ENCODE peak calls at places on chromosomes 1 and 21, in five cellular contexts. J is HEK293T, H is NT2/D1, Q is GM12878, C is HepG2. E is an unnamed sample.

GRCh38 chr1:181630398-181630797 is 147.1 kb downstream of the CACNA1E start:
- DNase-seq in H (no peak), J (no peak), Q (no peak), C (no peak), E (no peak)

GRCh38 chr1:2269922-2270259 is 41.8 kb downstream of the SKI start:
- DNase-seq in H (no peak), C (no peak), J (no peak), Q (no peak), E (no peak)

GRCh38 chr1:32702599-32703478 is at the start of gene SYNC:
- DNase-seq in J (peak), H (no peak), C (no peak), Q (no peak), E (no peak)

GRCh38 chr1:228009828-228010775 is 3.3 kb downstream of the WNT3A start:
- DNase-seq in Q (peak), J (peak), C (no peak), H (no peak), E (no peak)

GRCh38 chr1:86779308-86780191 is 75.2 kb downstream of the SH3GLB1 start:
- DNase-seq in J (no peak), C (no peak), H (no peak), Q (no peak), E (no peak)

GRCh38 chr1:234600418-234601216 is 9.4 kb downstream of the IRF2BP2 start:
- DNase-seq in C (peak), H (no peak), J (no peak), Q (no peak), E (no peak)

GRCh38 chr1:58528518-58528917 is 18.0 kb downstream of the OMA1 start:
- DNase-seq in C (no peak), J (no peak), H (no peak), Q (no peak), E (no peak)

GRCh38 chr1:217109928-217110327 is 386.7 kb upstream of the ESRRG start:
- DNase-seq in C (no peak), H (no peak), J (no peak), Q (no peak), E (no peak)

GRCh38 chr1:212166296-212167039 is 118.7 kb upstream of the PPP2R5A start:
- DNase-seq in C (no peak), H (no peak), J (no peak), Q (no peak), E (no peak)

GRCh38 chr1:158180741-158181576 is at the start of gene CD1D:
- DNase-seq in H (peak), C (no peak), J (peak), Q (no peak), E (peak)

GRCh38 chr1:47104816-47105215 is 32.4 kb upstream of the CYP4A22 start:
- DNase-seq in H (no peak), C (no peak), Q (no peak), J (no peak), E (no peak)

GRCh38 chr1:229029644-229030235 is 241.2 kb upstream of the RAB4A start:
- DNase-seq in Q (no peak), J (no peak), H (no peak), C (no peak), E (no peak)

GRCh38 chr1:193019442-193020026 is 39.6 kb downstream of the UCHL5 start:
- DNase-seq in C (peak), J (no peak), Q (no peak), H (peak), E (no peak)

GRCh38 chr1:32028746-32029145 is 15.1 kb downstream of the KHDRBS1 start:
- DNase-seq in J (no peak), H (no peak), Q (no peak), C (no peak), E (no peak)

GRCh38 chr1:13832100-13832499 is 132.1 kb downstream of the PRDM2 start:
- DNase-seq in H (no peak), Q (no peak), C (no peak), J (no peak), E (no peak)

GRCh38 chr21:37087188-37087587 is 14.1 kb downstream of the TTC3 start:
- DNase-seq in Q (no peak), J (peak), H (no peak), C (no peak), E (no peak)

GRCh38 chr1:204842892-204843291 is 27.8 kb upstream of the NFASC start:
- DNase-seq in J (no peak), H (no peak), C (no peak), Q (no peak), E (no peak)

GRCh38 chr1:42741706-42742105 is 1.7 kb upstream of the CLDN19 start:
- DNase-seq in H (no peak), Q (no peak), C (no peak), J (no peak), E (no peak)

GRCh38 chr1:198346178-198346577 is 189.4 kb downstream of the NEK7 start:
- DNase-seq in H (no peak), C (no peak), J (no peak), Q (no peak), E (no peak)

GRCh38 chr21:41375875-41376274 is 14.0 kb downstream of the MX2 start:
- DNase-seq in J (no peak), H (no peak), Q (no peak), C (no peak), E (no peak)

GRCh38 chr21:33755354-33755753 is 113.1 kb downstream of the ITSN1 start:
- DNase-seq in J (no peak), C (no peak), H (no peak), Q (no peak), E (no peak)

GRCh38 chr1:208101661-208102431 is 142.3 kb downstream of the PLXNA2 start:
- DNase-seq in C (peak), J (no peak), H (no peak), Q (no peak), E (no peak)

GRCh38 chr1:36134805-36135339 is 9.8 kb upstream of the COL8A2 start:
- DNase-seq in H (peak), Q (no peak), J (peak), C (peak), E (no peak)

GRCh38 chr1:156379420-156380165 is 10.6 kb downstream of the RHBG start:
- DNase-seq in J (peak), H (peak), Q (no peak), C (no peak), E (no peak)

GRCh38 chr1:203559523-203559922 is 65.6 kb downstream of the OPTC start:
- DNase-seq in C (no peak), J (no peak), Q (no peak), H (no peak), E (no peak)

GRCh38 chr1:168879906-168880734 is 151.1 kb upstream of the DPT start:
- DNase-seq in C (no peak), H (no peak), Q (no peak), J (no peak), E (no peak)

GRCh38 chr1:55781944-55782482 is 566.8 kb upstream of the USP24 start:
- DNase-seq in Q (no peak), C (no peak), H (no peak), J (no peak), E (no peak)

GRCh38 chr21:42156690-42157605 is 62.0 kb upstream of the ABCG1 start:
- DNase-seq in Q (no peak), C (no peak), J (no peak), H (no peak), E (no peak)

GRCh38 chr1:18217398-18218043 is 109.9 kb downstream of the IGSF21 start:
- DNase-seq in J (peak), H (no peak), C (peak), Q (no peak), E (peak)

GRCh38 chr1:213014642-213015041 is 1.0 kb downstream of the ANGEL2 start:
- DNase-seq in Q (no peak), C (peak), J (no peak), H (no peak), E (no peak)

GRCh38 chr21:42834730-42835191 is 44.6 kb downstream of the WDR4 start:
- DNase-seq in Q (no peak), C (no peak), H (no peak), J (no peak), E (peak)

GRCh38 chr1:13766906-13767564 is 67.0 kb downstream of the PRDM2 start:
- DNase-seq in Q (no peak), J (no peak), H (no peak), C (no peak), E (no peak)

GRCh38 chr1:47561523-47562007 is 123.7 kb downstream of the FOXD2 start:
- DNase-seq in Q (no peak), H (no peak), J (no peak), C (no peak), E (no peak)

GRCh38 chr21:26941436-26941835 is 25.5 kb downstream of the ADAMTS5 start:
- DNase-seq in C (no peak), H (no peak), J (no peak), Q (no peak), E (no peak)

GRCh38 chr1:45123358-45123757 is 83.0 kb downstream of the ZSWIM5 start:
- DNase-seq in C (no peak), J (no peak), Q (no peak), H (no peak), E (no peak)

GRCh38 chr21:15059397-15059796 is 5.4 kb downstream of the NRIP1 start:
- DNase-seq in C (no peak), H (no peak), J (no peak), Q (no peak), E (no peak)

GRCh38 chr1:40153073-40153770 is 8.0 kb upstream of the RLF start:
- DNase-seq in J (peak), H (peak), C (peak), Q (peak), E (no peak)

GRCh38 chr1:199173356-199173755 is 534.5 kb downstream of the PTPRC start:
- DNase-seq in Q (peak), C (no peak), J (no peak), H (no peak), E (no peak)

GRCh38 chr1:204455063-204455830 is 39.4 kb downstream of the PIK3C2B start:
- DNase-seq in C (no peak), Q (no peak), H (peak), J (no peak), E (peak)

GRCh38 chr1:171441278-171441677 is 44.1 kb upstream of the PRRC2C start:
- DNase-seq in C (no peak), H (no peak), Q (no peak), J (no peak), E (no peak)

GRCh38 chr1:171446396-171446795 is 38.9 kb upstream of the PRRC2C start:
- DNase-seq in J (no peak), Q (no peak), C (no peak), H (no peak), E (no peak)
- TF ChIP-seq SUZ12 in J (no peak), Q (no peak), C (no peak), H (no peak), E (no peak)

DNA sequence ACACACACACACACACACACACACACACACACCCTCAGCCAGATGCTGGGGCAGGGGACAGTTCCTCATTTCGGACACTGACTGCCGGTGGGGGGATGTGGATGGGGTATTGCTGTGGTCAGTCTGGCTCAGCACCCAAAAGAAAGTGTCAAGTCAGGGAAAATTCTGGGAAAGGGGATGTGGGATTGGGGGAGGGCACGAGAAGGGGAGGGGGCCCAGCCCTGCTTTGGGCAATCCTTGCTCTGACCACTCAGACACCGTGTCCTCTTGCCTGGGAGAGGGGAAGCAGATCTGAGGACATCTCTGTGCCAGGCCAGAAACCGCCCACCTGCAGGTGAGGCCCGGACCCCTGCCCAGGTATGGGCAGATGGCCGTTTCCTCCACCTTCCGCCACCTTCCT is at the start of gene C1QC:
- DNase-seq in C (no peak), H (no peak), J (no peak), Q (no peak), E (no peak)
- TF ChIP-seq SUZ12 in C (no peak), H (no peak), J (no peak), Q (no peak), E (no peak)

DNA sequence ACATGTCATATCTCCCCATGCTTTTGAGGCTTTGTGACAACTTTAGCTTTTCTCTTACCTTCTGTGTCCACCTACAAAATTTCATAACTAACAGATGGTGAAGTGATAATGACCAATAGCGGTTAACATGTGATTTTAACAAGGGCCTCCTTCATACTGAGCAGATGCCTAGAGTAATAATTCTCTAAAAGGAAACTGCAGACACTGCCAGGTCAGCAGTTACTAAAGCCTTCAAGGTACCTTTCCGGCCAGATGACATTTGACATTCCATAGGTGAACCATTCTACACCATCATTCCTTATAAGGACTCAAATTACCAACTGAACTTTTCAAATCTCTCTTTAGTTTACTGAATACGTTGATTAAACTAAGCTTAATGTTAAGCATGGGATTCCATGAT is 205.0 kb downstream of the PLA2G4A start:
- DNase-seq in C (no peak), H (no peak), J (no peak), Q (no peak), E (no peak)
- TF ChIP-seq SUZ12 in C (no peak), H (no peak), J (no peak), Q (no peak), E (no peak)

DNA sequence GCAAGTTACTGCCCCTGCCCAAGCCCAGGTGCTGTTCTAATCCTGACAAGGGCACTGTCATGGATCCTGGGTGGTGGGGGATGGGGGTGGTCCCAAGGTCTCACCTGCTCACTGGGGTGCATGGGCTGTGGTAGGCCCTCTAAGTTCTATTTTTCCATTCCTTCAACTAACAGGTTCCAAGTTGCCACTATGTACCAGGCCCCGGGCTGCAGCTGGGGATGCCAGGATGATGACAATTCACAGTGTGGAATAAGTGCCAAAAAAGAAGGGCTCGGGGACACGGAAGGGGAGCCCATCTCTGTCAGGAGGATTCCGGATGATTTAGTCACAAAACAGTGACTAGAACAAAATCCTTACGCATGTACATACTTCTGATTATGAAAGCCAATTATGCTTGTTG is 76.0 kb downstream of the STUM start:
- DNase-seq in C (no peak), H (no peak), J (no peak), Q (no peak), E (no peak)
- TF ChIP-seq SUZ12 in C (no peak), H (no peak), J (no peak), Q (no peak), E (no peak)

DNA sequence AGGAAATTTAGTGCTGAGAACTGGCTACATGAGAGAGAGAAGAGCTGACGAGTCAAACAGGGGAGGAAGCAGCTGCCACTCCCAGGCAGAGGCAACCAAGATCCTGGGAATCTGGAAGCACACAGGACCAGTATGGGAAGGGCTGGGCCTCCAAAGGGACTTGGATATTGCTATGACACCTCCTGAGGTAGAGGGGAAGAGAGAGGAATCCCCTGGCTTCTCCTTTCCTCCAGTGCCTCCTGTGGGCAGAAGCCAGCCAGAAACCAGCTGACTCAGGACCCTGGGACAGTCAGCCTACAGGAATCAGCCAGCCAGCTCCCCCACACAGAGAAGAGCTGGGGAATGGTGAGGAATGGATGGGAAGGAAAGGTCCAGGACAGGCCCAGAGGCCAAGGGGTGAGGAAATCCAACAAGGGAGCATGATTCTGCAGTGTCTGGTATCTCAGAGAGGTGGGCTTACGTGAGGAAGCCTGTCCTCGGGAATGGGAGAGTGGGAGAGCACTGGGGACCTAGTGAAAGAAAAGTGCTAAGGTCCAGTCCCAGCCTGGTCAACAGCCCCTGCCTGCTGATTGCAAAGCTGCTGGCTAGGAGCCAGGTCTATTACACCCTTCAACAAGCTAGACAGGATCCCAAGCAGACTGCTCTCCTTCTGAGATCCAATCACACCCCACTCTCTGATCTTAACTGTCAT is 43.5 kb downstream of the NAV1 start:
- DNase-seq in J (no peak), C (no peak), Q (no peak), H (no peak), E (no peak)
- TF ChIP-seq SUZ12 in J (no peak), C (no peak), Q (no peak), H (no peak), E (no peak)

GRCh38 chr1:15992582-15993500 is 11.2 kb upstream of the SRARP start:
- DNase-seq in H (no peak), C (no peak), Q (no peak), J (no peak), E (no peak)
- TF ChIP-seq SUZ12 in H (no peak), C (no peak), Q (no peak), J (no peak), E (no peak)

GRCh38 chr1:243320224-243320623 is 64.4 kb downstream of the SDCCAG8 start:
- DNase-seq in C (no peak), H (no peak), J (no peak), Q (no peak), E (no peak)

GRCh38 chr1:243323481-243323880 is 67.6 kb downstream of the SDCCAG8 start:
- DNase-seq in C (no peak), Q (no peak), H (no peak), J (no peak), E (no peak)

GRCh38 chr1:243322326-243322725 is 66.5 kb downstream of the SDCCAG8 start:
- DNase-seq in J (no peak), H (no peak), C (no peak), Q (no peak), E (no peak)

DNA sequence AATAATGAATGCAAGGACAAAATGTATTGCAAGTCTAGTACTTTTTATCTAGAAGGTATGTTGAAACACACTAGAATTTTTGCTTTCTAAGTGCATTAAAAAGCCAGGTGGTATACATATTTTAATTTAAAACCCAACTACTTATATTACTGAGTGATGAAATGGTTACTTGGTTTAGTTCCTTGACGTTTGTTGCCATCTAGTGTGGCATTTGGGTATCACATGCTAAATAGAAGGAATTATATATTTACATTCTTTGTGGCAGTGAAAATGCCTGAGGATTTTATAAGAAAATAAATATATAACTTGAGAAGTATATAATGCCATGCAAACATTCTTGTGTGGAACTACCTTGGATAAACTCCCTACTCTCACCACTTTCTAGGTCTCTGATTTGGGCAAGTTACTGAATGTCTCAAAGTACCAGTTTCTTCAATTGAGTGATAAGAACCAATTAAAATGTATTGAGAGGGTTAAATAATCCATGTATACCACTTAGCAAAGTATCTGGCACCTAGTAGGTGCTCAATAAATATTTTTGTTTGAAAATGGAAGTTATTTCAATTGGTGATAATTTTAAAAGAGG is 69.6 kb downstream of the SDCCAG8 start:
- DNase-seq in H (peak), Q (no peak), C (peak), J (peak), E (no peak)
- TF ChIP-seq SUZ12 in H (no peak), Q (no peak), C (no peak), J (no peak), E (no peak)